ENCODE peak calls at places on chromosomes 7 and 10, in six cellular contexts. D is activated naive CD8-positive, alpha-beta T cell treated with anti-CD3 and anti-CD28 coated beads, Interleukin-2, amount 50 U/mL, for 24 hours; O is activated naive CD4-positive, alpha-beta T cell; X is NCI-H2081; E is hepatocyte; F is RCC 7860. N is an unnamed sample.

GRCh38 chr7:151110941-151111645 is 24.8 kb downstream of the AGAP3 start:
- DNase-seq in X (peak), D (peak), F (peak), E (peak), O (peak), N (peak)

GRCh38 chr10:133355991-133356390 is 1.8 kb downstream of the FUOM start:
- DNase-seq in F (no peak), X (no peak), D (no peak), O (no peak), E (no peak), N (no peak)

GRCh38 chr7:6160191-6160623 is 112.2 kb downstream of the CYTH3 start:
- DNase-seq in F (no peak), O (no peak), E (peak), D (no peak), X (no peak), N (peak)

GRCh38 chr10:112271982-112272381 is 11.2 kb upstream of the TECTB start:
- DNase-seq in E (no peak), X (no peak), F (no peak), D (no peak), O (no peak), N (no peak)

GRCh38 chr10:26725837-26726727 is 28.6 kb downstream of the PDSS1 start:
- DNase-seq in D (peak), F (peak), E (peak), X (peak), O (no peak), N (peak)

GRCh38 chr10:26815500-26815899 is 45.3 kb downstream of the ABI1 start:
- DNase-seq in D (no peak), E (no peak), O (no peak), F (no peak), X (no peak), N (no peak)

GRCh38 chr10:124560377-124560776 is 98.8 kb downstream of the LHPP start:
- DNase-seq in X (no peak), E (peak), O (no peak), F (no peak), D (no peak), N (no peak)

GRCh38 chr10:60662917-60663614 is 115.2 kb upstream of the CDK1 start:
- DNase-seq in F (no peak), D (no peak), O (no peak), X (peak), E (no peak), N (no peak)

GRCh38 chr7:2399848-2400587 is 3.4 kb upstream of the CHST12 start:
- DNase-seq in F (peak), D (peak), O (no peak), E (peak), X (peak), N (no peak)

GRCh38 chr10:132962623-132963429 is 20.5 kb upstream of the CFAP46 start:
- DNase-seq in E (no peak), D (no peak), X (no peak), O (no peak), F (no peak), N (no peak)

GRCh38 chr10:119768455-119769094 is 42.7 kb downstream of the INPP5F start:
- DNase-seq in X (no peak), E (no peak), F (no peak), O (no peak), D (no peak), N (no peak)

GRCh38 chr7:43666938-43667337 is 62.4 kb downstream of the COA1 start:
- DNase-seq in X (no peak), F (no peak), D (no peak), O (no peak), E (no peak), N (no peak)

GRCh38 chr10:122245136-122245535 is 26.0 kb upstream of the BTBD16 start:
- DNase-seq in D (no peak), E (no peak), O (no peak), X (peak), F (no peak), N (no peak)

GRCh38 chr10:127973810-127974311 is 67.0 kb downstream of the PTPRE start:
- DNase-seq in O (no peak), F (no peak), D (no peak), E (no peak), X (no peak), N (peak)